ENCODE peak calls at places on chromosomes 2 and 18, in six cellular contexts. V is prostate gland, L is RWPE1, W is A549, S is H9, K is endothelial cell of umbilical vein. J is an unnamed sample.

GRCh38 chr2:200929334-200930249 is 33.9 kb downstream of the ORC2 start:
- DNase-seq in V (no peak), L (peak), W (peak), S (no peak), K (no peak), J (no peak)

GRCh38 chr2:26786207-26787023 is 559 bp downstream of the CENPA start:
- DNase-seq in V (no peak), L (peak), W (peak), S (no peak), K (peak), J (peak)

GRCh38 chr2:11540996-11541692 is 7.3 kb downstream of the GREB1 start:
- DNase-seq in V (no peak), L (no peak), W (no peak), S (no peak), K (no peak), J (no peak)

GRCh38 chr2:75627902-75628504 is 18.6 kb upstream of the MRPL19 start:
- DNase-seq in V (peak), L (peak), W (peak), S (peak), K (peak), J (peak)

GRCh38 chr2:239327536-239328305 is 73.1 kb downstream of the HDAC4 start:
- DNase-seq in V (no peak), L (no peak), W (no peak), S (peak), K (no peak), J (no peak)

GRCh38 chr18:49655266-49656097 is 93.6 kb downstream of the LIPG start:
- DNase-seq in V (no peak), L (no peak), W (no peak), S (no peak), K (no peak), J (no peak)

GRCh38 chr18:54181856-54182612 is 42.4 kb downstream of the MBD2 start:
- DNase-seq in V (no peak), L (no peak), W (no peak), S (no peak), K (peak), J (peak)

GRCh38 chr2:196927318-196928225 is 1.1 kb upstream of the PGAP1 start:
- DNase-seq in V (peak), L (peak), W (no peak), S (no peak), K (peak), J (peak)

GRCh38 chr18:48785091-48785614 is 165.6 kb downstream of the SMAD7 start:
- DNase-seq in V (no peak), L (no peak), W (no peak), S (no peak), K (no peak), J (peak)

GRCh38 chr2:238895901-238896600 is 48.2 kb downstream of the TWIST2 start:
- DNase-seq in V (no peak), L (no peak), W (no peak), S (peak), K (peak), J (no peak)

GRCh38 chr2:119449526-119449925 is 17.9 kb downstream of the TMEM37 start:
- DNase-seq in V (no peak), L (no peak), W (no peak), S (no peak), K (no peak), J (no peak)

GRCh38 chr2:207252979-207253640 is 87.4 kb upstream of the KLF7 start:
- DNase-seq in V (no peak), L (no peak), W (no peak), S (no peak), K (no peak), J (no peak)

GRCh38 chr2:20242727-20243377 is 17.9 kb upstream of the SDC1 start:
- DNase-seq in V (no peak), L (no peak), W (no peak), S (peak), K (no peak), J (peak)

GRCh38 chr2:239722760-239723448 is 302.2 kb downstream of the NDUFA10 start:
- DNase-seq in V (no peak), L (no peak), W (no peak), S (peak), K (no peak), J (no peak)

GRCh38 chr2:149399934-149400615 is 69.7 kb downstream of the LYPD6 start:
- DNase-seq in V (no peak), L (no peak), W (no peak), S (no peak), K (peak), J (no peak)

GRCh38 chr2:240298803-240299709 is 136.4 kb upstream of the GPC1 start:
- DNase-seq in V (no peak), L (no peak), W (no peak), S (peak), K (no peak), J (no peak)

GRCh38 chr2:88088999-88089398 is 21.4 kb downstream of the SMYD1 start:
- DNase-seq in V (no peak), L (no peak), W (no peak), S (no peak), K (no peak), J (no peak)

GRCh38 chr2:124327293-124327692 is 302.2 kb downstream of the CNTNAP5 start:
- DNase-seq in V (no peak), L (no peak), W (no peak), S (no peak), K (no peak), J (no peak)

GRCh38 chr2:32738939-32739338 is 111.1 kb downstream of the TTC27 start:
- DNase-seq in V (no peak), L (no peak), W (no peak), S (no peak), K (no peak), J (no peak)

GRCh38 chr18:52536039-52536438 is 196.0 kb downstream of the DCC start:
- DNase-seq in V (no peak), L (no peak), W (no peak), S (no peak), K (no peak), J (no peak)

GRCh38 chr2:31729065-31729439 is 148.3 kb upstream of the SRD5A2 start:
- DNase-seq in V (no peak), L (no peak), W (no peak), S (no peak), K (no peak), J (no peak)

GRCh38 chr18:35418610-35419009 is 41.5 kb upstream of the ZNF396 start:
- DNase-seq in V (no peak), L (no peak), W (no peak), S (no peak), K (no peak), J (no peak)

GRCh38 chr2:39757156-39757555 is 21.9 kb downstream of the THUMPD2 start:
- DNase-seq in V (no peak), L (no peak), W (no peak), S (no peak), K (no peak), J (no peak)

GRCh38 chr2:158060862-158061435 is 40.7 kb upstream of the UPP2 start:
- DNase-seq in V (no peak), L (no peak), W (no peak), S (no peak), K (no peak), J (no peak)

GRCh38 chr2:102619414-102620319 is at the start of gene SLC9A2:
- DNase-seq in V (peak), L (no peak), W (peak), S (peak), K (peak), J (peak)

GRCh38 chr2:159285929-159286708 is at the start of gene WDSUB1:
- DNase-seq in V (peak), L (peak), W (no peak), S (peak), K (peak), J (peak)

GRCh38 chr18:40004246-40004645 is 1950.8 kb upstream of the PIK3C3 start:
- DNase-seq in V (no peak), L (no peak), W (no peak), S (no peak), K (no peak), J (no peak)

GRCh38 chr2:39587168-39587567 is 78.5 kb upstream of the TMEM178A start:
- DNase-seq in V (no peak), L (no peak), W (no peak), S (no peak), K (no peak), J (no peak)

GRCh38 chr2:1995987-1996386 is 251.7 kb upstream of the PXDN start:
- DNase-seq in V (no peak), L (no peak), W (no peak), S (no peak), K (no peak), J (peak)

GRCh38 chr2:43171789-43172188 is 54.6 kb downstream of the ZFP36L2 start:
- DNase-seq in V (peak), L (no peak), W (no peak), S (no peak), K (peak), J (no peak)

GRCh38 chr2:186294489-186294888 is 191.6 kb upstream of the ZC3H15 start:
- DNase-seq in V (no peak), L (no peak), W (no peak), S (no peak), K (no peak), J (no peak)

DNA sequence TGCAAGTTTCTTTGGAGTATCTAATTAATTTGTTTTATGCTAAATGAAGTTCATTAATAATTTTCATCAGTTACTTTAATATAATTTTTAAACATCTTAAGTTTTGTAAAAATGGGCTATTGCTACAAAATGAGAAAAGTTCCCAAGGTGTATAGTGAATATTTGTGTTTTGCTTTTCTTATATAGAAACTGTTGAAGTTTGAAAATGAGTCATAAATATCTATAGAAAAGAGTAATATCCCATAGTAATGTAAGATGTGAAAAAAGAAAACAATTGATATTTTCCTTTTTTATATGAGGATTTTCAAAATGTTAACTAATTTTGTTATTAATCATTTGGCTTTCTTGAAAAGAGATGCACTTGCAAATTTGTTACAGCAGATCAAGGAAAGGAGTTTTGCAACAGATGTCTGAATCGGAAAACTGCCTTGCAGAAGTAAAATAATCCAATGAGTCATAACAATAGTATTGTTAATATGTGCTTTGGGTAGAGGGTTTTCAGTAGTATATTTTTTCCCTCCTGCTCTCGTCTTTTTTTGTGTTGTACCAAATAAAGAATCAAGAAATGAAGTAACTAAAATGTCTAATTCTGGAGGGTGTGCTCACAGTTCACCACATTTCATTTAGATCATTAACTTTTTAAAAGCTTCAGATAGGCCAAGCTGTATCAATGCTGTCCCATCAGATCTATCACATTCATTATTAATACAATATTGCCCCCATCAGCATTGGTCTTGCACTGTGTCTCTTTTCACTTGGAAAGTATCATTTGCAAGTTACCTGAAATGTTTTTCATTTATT is 15.5 kb downstream of the DUSP19 start:
- DNase-seq in V (no peak), L (peak), W (no peak), S (no peak), K (peak), J (no peak)
- TF ChIP-seq CTCF in V (no peak), L (no peak), W (peak), S (peak), K (no peak), J (no peak)

GRCh38 chr2:105769504-105769903 is 24.8 kb downstream of the NCK2 start:
- DNase-seq in V (no peak), L (no peak), W (no peak), S (peak), K (no peak), J (peak)

GRCh38 chr2:105772362-105772761 is 27.6 kb downstream of the NCK2 start:
- DNase-seq in V (no peak), L (no peak), W (no peak), S (no peak), K (no peak), J (no peak)

GRCh38 chr2:105773568-105773967 is 28.9 kb downstream of the NCK2 start:
- DNase-seq in V (no peak), L (no peak), W (no peak), S (no peak), K (no peak), J (no peak)

GRCh38 chr2:105770162-105770561 is 25.4 kb downstream of the NCK2 start:
- DNase-seq in V (no peak), L (no peak), W (no peak), S (no peak), K (no peak), J (no peak)

GRCh38 chr2:105771841-105772240 is 27.1 kb downstream of the NCK2 start:
- DNase-seq in V (no peak), L (no peak), W (no peak), S (no peak), K (peak), J (no peak)
- TF ChIP-seq CTCF in V (no peak), L (no peak), W (no peak), S (no peak), K (no peak), J (no peak)

GRCh38 chr2:166418853-166419615 is 43.3 kb upstream of the SCN9A start:
- DNase-seq in V (no peak), L (no peak), W (no peak), S (no peak), K (no peak), J (no peak)

GRCh38 chr2:166424841-166425240 is 49.1 kb upstream of the SCN9A start:
- DNase-seq in V (no peak), L (no peak), W (no peak), S (no peak), K (no peak), J (no peak)

GRCh38 chr2:166417669-166418068 is 41.9 kb upstream of the SCN9A start:
- DNase-seq in V (no peak), L (peak), W (no peak), S (no peak), K (peak), J (no peak)

GRCh38 chr2:166419616-166419934 is 43.8 kb upstream of the SCN9A start:
- DNase-seq in V (no peak), L (peak), W (no peak), S (no peak), K (peak), J (no peak)
- TF ChIP-seq CTCF in V (no peak), L (peak), W (peak), S (peak), K (peak), J (no peak)

DNA sequence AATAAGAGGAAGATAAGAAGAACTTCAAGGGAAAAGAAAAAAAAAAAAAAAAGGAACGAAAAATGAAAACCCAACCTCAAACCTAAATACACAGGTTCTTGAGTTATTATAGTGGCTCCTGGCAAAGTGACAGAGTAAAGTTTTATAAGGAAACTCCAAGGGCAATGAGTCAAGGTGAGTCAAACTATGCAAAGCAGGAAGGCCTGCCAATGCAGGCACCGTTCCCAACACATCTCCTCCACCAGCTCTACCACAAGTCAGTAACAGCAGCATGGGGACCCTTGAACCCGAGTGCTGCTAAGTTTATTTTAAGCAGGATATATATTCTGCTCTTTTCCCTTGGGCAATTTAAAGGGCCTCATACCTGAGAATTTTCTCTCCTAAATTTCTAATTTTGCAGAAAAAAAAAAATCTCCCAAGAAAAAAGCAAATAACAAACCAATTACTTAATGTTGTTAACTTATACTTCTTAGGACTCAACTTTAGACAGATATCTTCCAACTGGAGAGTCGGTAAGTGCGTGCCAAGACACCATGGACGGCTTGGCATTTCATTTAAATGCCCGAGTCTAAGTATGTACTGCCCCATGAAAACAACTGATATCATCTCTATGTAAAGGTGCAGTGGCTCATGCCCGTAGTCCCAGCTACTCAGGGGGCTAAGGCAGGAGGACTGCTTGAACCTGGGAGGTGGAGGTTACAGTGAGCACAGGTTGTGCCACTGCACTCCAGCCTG is 75.7 kb upstream of the TFCP2L1 start:
- DNase-seq in V (peak), L (peak), W (peak), S (no peak), K (peak), J (no peak)
- TF ChIP-seq CTCF in V (no peak), L (no peak), W (no peak), S (no peak), K (no peak), J (no peak)

GRCh38 chr18:1503847-1504246 is 599.2 kb downstream of the ADCYAP1 start:
- DNase-seq in V (no peak), L (no peak), W (no peak), S (no peak), K (no peak), J (no peak)

GRCh38 chr18:1495387-1495786 is 590.7 kb downstream of the ADCYAP1 start:
- DNase-seq in V (no peak), L (no peak), W (no peak), S (no peak), K (no peak), J (no peak)

GRCh38 chr18:1498216-1498615 is 593.5 kb downstream of the ADCYAP1 start:
- DNase-seq in V (no peak), L (no peak), W (no peak), S (no peak), K (no peak), J (no peak)

DNA sequence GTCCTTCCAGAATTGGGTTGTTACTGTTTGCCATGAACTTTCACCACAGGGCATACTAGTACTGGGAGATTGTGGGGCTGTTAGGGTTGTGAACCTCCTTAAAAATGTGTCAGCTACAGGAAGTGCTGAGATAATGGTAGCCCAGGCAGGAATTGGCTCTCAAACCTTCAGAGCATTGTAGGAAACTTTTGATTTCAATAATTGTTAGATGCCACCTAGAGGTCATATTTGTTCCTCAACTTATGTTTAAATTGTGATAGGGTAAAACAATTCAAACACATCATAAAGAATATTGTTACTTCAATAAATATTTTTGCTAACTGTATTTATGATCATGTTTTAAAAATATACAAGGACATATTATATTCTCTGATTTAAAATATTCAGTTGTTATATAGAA is 594.6 kb downstream of the ADCYAP1 start:
- DNase-seq in V (no peak), L (no peak), W (no peak), S (no peak), K (no peak), J (no peak)
- TF ChIP-seq CTCF in V (peak), L (no peak), W (no peak), S (peak), K (no peak), J (no peak)

GRCh38 chr2:156891609-156892008 is 365.9 kb upstream of the GALNT5 start:
- DNase-seq in V (no peak), L (no peak), W (no peak), S (no peak), K (no peak), J (no peak)

GRCh38 chr2:156890498-156891148 is 366.9 kb upstream of the GALNT5 start:
- DNase-seq in V (no peak), L (no peak), W (no peak), S (no peak), K (no peak), J (no peak)

GRCh38 chr2:156896294-156896693 is 361.2 kb upstream of the GALNT5 start:
- DNase-seq in V (no peak), L (no peak), W (no peak), S (no peak), K (peak), J (peak)

GRCh38 chr2:156897548-156897947 is 360.0 kb upstream of the GALNT5 start:
- DNase-seq in V (no peak), L (no peak), W (no peak), S (no peak), K (no peak), J (no peak)

GRCh38 chr2:156892449-156893335 is 364.8 kb upstream of the GALNT5 start:
- DNase-seq in V (peak), L (peak), W (peak), S (no peak), K (peak), J (no peak)
- TF ChIP-seq CTCF in V (peak), L (peak), W (peak), S (peak), K (peak), J (no peak)

DNA sequence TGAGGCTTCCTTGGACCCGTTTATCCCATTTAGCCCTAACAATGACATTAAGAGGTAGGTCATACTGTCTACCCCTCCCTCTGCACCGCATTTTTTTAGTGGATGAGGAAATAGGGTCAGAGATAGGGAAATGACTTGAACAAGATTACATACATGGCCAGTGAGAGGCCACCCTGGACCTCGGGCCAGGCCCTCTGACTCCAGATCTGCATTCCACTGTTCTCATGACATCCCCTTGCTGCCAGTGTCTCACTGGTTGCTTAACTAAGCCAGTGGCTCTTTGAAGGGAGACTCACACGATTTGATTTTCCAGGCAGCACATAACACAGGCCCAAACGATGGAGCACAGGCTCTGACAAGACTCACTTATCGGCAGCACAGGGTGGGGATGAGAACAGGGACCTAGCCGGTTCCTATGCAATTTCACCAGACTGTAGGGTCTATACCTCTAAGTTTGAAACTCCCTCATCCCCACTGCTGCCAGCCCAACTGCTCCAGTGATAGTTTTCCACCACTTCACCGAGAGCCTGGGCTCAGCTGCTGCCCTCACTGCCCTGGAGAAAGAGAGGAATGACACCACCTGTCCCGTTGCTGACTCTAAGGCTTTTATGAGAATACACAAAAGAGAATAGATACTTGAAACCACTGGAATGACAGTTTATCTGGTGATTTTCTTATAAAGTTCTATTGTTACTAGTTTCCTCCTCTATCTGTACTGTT is 82.5 kb downstream of the TMEM247 start:
- DNase-seq in V (no peak), L (no peak), W (no peak), S (no peak), K (no peak), J (no peak)
- TF ChIP-seq CTCF in V (no peak), L (no peak), W (no peak), S (no peak), K (no peak), J (no peak)

GRCh38 chr2:64767670-64768425 is 114.1 kb upstream of the SERTAD2 start:
- DNase-seq in V (peak), L (peak), W (peak), S (peak), K (peak), J (peak)
- TF ChIP-seq CTCF in V (no peak), L (no peak), W (peak), S (no peak), K (no peak), J (no peak)

GRCh38 chr2:190867832-190868231 is 12.8 kb upstream of the GLS start:
- DNase-seq in V (no peak), L (no peak), W (no peak), S (no peak), K (no peak), J (no peak)
- TF ChIP-seq CTCF in V (no peak), L (no peak), W (no peak), S (no peak), K (no peak), J (no peak)